ENCODE peak calls at places on chromosomes 7 and 10, in four cellular contexts. W is hypothalamus, Y is GOT3, U is SW480. X is an unnamed sample.

GRCh38 chr7:129779602-129780256 is 168.2 kb downstream of the NRF1 start:
- DNase-seq in W (no peak), Y (no peak), U (peak; percentile 91), X (peak; percentile 51)

GRCh38 chr7:138434458-138435093 is 25.5 kb upstream of the TRIM24 start:
- DNase-seq in W (no peak), Y (no peak), U (no peak), X (no peak)

GRCh38 chr7:95843286-95843685 is 70.9 kb downstream of the DYNC1I1 start:
- DNase-seq in W (no peak), Y (no peak), U (peak; percentile 41), X (no peak)

GRCh38 chr7:92916751-92917369 is 80.5 kb upstream of the CDK6 start:
- DNase-seq in W (no peak), Y (no peak), U (peak; percentile 43), X (peak; percentile 3)

GRCh38 chr7:140609646-140610045 is 31.0 kb downstream of the DENND2A start:
- DNase-seq in W (no peak), Y (no peak), U (no peak), X (no peak)

GRCh38 chr10:15504101-15504840 is 133.2 kb upstream of the FAM171A1 start:
- DNase-seq in W (no peak), Y (no peak), U (no peak), X (no peak)

GRCh38 chr7:43517464-43517863 is 65.4 kb upstream of the STK17A start:
- DNase-seq in W (no peak), Y (no peak), U (no peak), X (no peak)

GRCh38 chr10:76231258-76231934 is 800.0 kb downstream of the LRMDA start:
- DNase-seq in W (no peak), Y (no peak), U (no peak), X (no peak)

GRCh38 chr7:92763636-92764423 is 72.5 kb downstream of the CDK6 start:
- DNase-seq in W (no peak), Y (no peak), U (peak; percentile 78), X (peak; percentile 53)